ENCODE peak calls at places on chromosomes 6 and 20, in four cellular contexts. L is sigmoid colon, X is astrocyte of the spinal cord, U is astrocyte of the cerebellum. R is an unnamed sample.

GRCh38 chr20:16904751-16905150 is 156.6 kb downstream of the OTOR start:
- DNase-seq in L (no peak), U (no peak), X (no peak), R (no peak)

GRCh38 chr6:54981647-54982046 is 135.1 kb downstream of the FAM83B start:
- DNase-seq in X (peak), L (no peak), U (peak), R (no peak)

GRCh38 chr6:38944655-38945279 is 103.8 kb upstream of the GLP1R start:
- DNase-seq in L (no peak), X (no peak), U (no peak), R (no peak)

GRCh38 chr20:11098888-11099287 is 425.1 kb upstream of the JAG1 start:
- DNase-seq in L (no peak), U (no peak), X (peak), R (no peak)

GRCh38 chr6:13523826-13524622 is 36.6 kb upstream of the GFOD1 start:
- DNase-seq in U (no peak), L (no peak), X (no peak), R (no peak)

GRCh38 chr6:167707686-167708500 is 118.8 kb upstream of the AFDN start:
- DNase-seq in L (no peak), U (no peak), X (no peak), R (no peak)

GRCh38 chr6:16345449-16346330 is 107.3 kb downstream of the GMPR start:
- DNase-seq in U (peak), L (peak), X (peak), R (no peak)

GRCh38 chr6:170080169-170080827 is 210.6 kb downstream of the DLL1 start:
- DNase-seq in X (no peak), U (no peak), L (peak), R (no peak)

GRCh38 chr6:17429381-17430061 is 36.1 kb downstream of the CAP2 start:
- DNase-seq in X (peak), U (no peak), L (no peak), R (no peak)

GRCh38 chr6:131156411-131156810 is 21.1 kb downstream of the AKAP7 start:
- DNase-seq in X (no peak), U (no peak), L (no peak), R (no peak)

GRCh38 chr6:41744236-41744787 is 2.9 kb downstream of the PGC start:
- DNase-seq in X (no peak), L (no peak), U (no peak), R (no peak)

GRCh38 chr6:47413752-47414516 is 63.7 kb upstream of the CD2AP start:
- DNase-seq in L (no peak), X (peak), U (peak), R (no peak)

GRCh38 chr6:128244751-128245405 is 275.5 kb downstream of the PTPRK start:
- DNase-seq in X (peak), L (no peak), U (no peak), R (no peak)

GRCh38 chr6:16694789-16695188 is 66.5 kb downstream of the ATXN1 start:
- DNase-seq in L (no peak), X (no peak), U (no peak), R (no peak)

GRCh38 chr6:70763754-70764153 is 96.1 kb downstream of the SMAP1 start:
- DNase-seq in X (no peak), L (no peak), U (no peak), R (peak)

GRCh38 chr6:134766497-134766896 is 183.4 kb downstream of the ALDH8A1 start:
- DNase-seq in X (no peak), L (no peak), U (no peak), R (no peak)

GRCh38 chr6:11667876-11668275 is 110.7 kb downstream of the ADTRP start:
- DNase-seq in X (no peak), L (no peak), U (no peak), R (no peak)

GRCh38 chr6:15672291-15672690 is 9.5 kb upstream of the DTNBP1 start:
- DNase-seq in L (no peak), U (no peak), X (no peak), R (no peak)

GRCh38 chr6:45419574-45420082 is 41.9 kb upstream of the SUPT3H start:
- DNase-seq in L (peak), X (peak), U (no peak), R (no peak)

GRCh38 chr6:157461000-157461915 is 80.3 kb downstream of the ZDHHC14 start:
- DNase-seq in L (no peak), U (peak), X (peak), R (peak)

GRCh38 chr6:169839029-169839481 is 87.6 kb downstream of the ERMARD start:
- DNase-seq in L (peak), U (no peak), X (no peak), R (no peak)

GRCh38 chr6:116221931-116222330 is 31.9 kb downstream of the TSPYL4 start:
- DNase-seq in X (no peak), U (no peak), L (no peak), R (no peak)

GRCh38 chr20:53227523-53227922 is 255.4 kb downstream of the TSHZ2 start:
- DNase-seq in U (no peak), X (no peak), L (no peak), R (no peak)

GRCh38 chr6:68235192-68235812 is 399.8 kb upstream of the ADGRB3 start:
- DNase-seq in U (no peak), X (peak), L (no peak), R (no peak)

GRCh38 chr20:56929606-56930005 is 300.5 kb downstream of the TFAP2C start:
- DNase-seq in L (peak), U (no peak), X (no peak), R (no peak)

GRCh38 chr6:124870611-124871201 is 91.5 kb upstream of the RNF217 start:
- DNase-seq in L (no peak), U (peak), X (peak), R (no peak)

GRCh38 chr20:11193241-11193640 is 519.4 kb upstream of the JAG1 start:
- DNase-seq in X (peak), U (no peak), L (no peak), R (no peak)

GRCh38 chr6:95294047-95294446 is 283.3 kb upstream of the MANEA start:
- DNase-seq in U (no peak), X (no peak), L (no peak), R (no peak)

GRCh38 chr6:132789398-132789780 is 9.0 kb downstream of the SLC18B1 start:
- DNase-seq in X (no peak), L (no peak), U (no peak), R (no peak)

GRCh38 chr6:117929501-117929900 is 22.4 kb downstream of the SLC35F1 start:
- DNase-seq in U (no peak), X (no peak), L (no peak), R (no peak)

GRCh38 chr6:111776236-111777189 is 96.7 kb downstream of the FYN start:
- DNase-seq in U (no peak), X (no peak), L (no peak), R (no peak)

GRCh38 chr6:315921-316752 is 23.9 kb downstream of the DUSP22 start:
- DNase-seq in U (no peak), L (peak), X (no peak), R (no peak)

GRCh38 chr6:107999341-107999740 is 41.3 kb upstream of the SEC63 start:
- DNase-seq in U (no peak), X (no peak), L (no peak), R (no peak)

GRCh38 chr6:31765910-31766794 is 3.7 kb downstream of the SAPCD1 start:
- DNase-seq in L (no peak), X (no peak), U (no peak), R (no peak)
- H3K4me3 ChIP-seq in L (peak), X (peak), U (peak), R (peak)

DNA sequence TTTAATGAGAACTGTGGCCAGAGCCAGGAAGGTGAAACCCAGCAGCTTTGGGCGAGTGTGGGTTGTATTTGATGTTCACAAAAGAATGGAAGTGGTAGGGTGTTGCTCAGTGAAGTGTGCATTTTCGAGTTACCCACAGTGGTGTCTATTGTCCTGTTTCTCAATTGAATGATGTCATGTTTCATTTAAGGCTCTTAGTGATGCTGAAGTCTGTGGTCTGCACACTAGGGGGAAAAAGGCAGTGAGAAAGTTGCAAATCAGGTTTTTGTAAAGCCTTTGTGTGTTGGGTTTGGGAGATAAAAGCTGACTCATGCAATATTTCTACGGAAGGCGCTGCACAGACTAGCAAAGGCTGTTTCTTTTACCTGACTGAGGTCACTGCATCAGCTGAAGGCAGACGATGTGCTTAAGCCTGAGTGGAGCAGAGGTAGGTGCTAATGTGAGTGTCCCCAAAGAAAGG is 121.1 kb downstream of the PLEKHG1 start:
- DNase-seq in L (no peak), U (peak), X (peak), R (peak)
- TF ChIP-seq CTCF in L (no peak), U (peak), X (no peak), R (no peak)

DNA sequence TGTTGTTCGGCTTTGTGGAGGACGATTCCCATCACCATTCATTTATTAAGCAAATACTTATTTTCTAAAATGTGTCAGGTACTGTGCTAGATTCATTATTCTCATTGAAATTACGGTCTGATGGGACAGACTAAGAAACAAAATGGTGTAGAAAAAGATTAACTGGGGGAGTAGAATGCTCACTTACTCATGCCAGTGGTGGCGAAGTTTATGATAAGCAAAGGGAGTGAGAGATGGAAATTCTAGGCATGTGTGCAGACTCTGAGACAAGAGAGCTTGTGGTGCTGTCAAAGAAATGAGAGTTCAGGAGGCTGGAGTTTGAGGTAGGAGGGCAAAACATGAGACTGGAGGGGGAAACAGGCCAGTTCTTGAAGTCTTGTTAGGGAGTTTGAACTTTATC is 896 bp downstream of the RPP21 start:
- DNase-seq in L (no peak), U (no peak), X (no peak), R (no peak)
- H3K4me3 ChIP-seq in L (peak), U (peak), X (peak), R (peak)

GRCh38 chr20:51174536-51174935 is 151.6 kb upstream of the KCNG1 start:
- DNase-seq in L (no peak), U (no peak), X (no peak), R (no peak)
- TF ChIP-seq CTCF in L (no peak), U (no peak), X (no peak), R (no peak)

GRCh38 chr6:138296786-138297185 is 78.5 kb upstream of the PBOV1 start:
- DNase-seq in X (no peak), L (no peak), U (no peak), R (no peak)
- H3K4me3 ChIP-seq in X (no peak), L (no peak), U (no peak), R (no peak)

DNA sequence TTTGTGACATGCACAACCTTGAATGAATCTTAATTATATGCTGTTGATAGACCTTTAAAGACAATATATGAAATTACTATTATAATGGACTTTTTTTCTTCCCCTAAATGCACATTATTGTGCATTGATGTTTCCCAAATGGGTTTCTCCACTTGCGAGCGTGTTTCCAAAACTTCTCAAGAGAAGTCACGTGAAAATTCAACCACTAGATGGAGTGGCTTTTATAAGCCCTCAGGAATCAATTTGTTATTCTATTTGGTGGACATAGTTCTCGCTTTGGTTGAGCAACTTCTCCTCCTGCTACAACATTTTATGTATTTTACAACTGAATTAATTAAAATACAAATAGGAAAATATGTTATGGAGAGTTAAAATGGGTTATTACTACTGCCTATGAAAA is 9.0 kb downstream of the CNR1 start:
- DNase-seq in X (no peak), U (no peak), L (no peak), R (no peak)
- TF ChIP-seq CTCF in X (peak), U (peak), L (no peak), R (peak)

GRCh38 chr20:33664762-33665144 is 2.0 kb upstream of the ACTL10 start:
- DNase-seq in L (no peak), X (no peak), U (no peak), R (no peak)

GRCh38 chr20:33662172-33662571 is at the start of gene C20orf144:
- DNase-seq in X (no peak), U (no peak), L (no peak), R (no peak)

GRCh38 chr20:33660685-33661058 is 1.5 kb upstream of the C20orf144 start:
- DNase-seq in L (no peak), U (no peak), X (no peak), R (no peak)

GRCh38 chr20:33664085-33664761 is 2.1 kb downstream of the C20orf144 start:
- DNase-seq in X (no peak), L (peak), U (no peak), R (no peak)

DNA sequence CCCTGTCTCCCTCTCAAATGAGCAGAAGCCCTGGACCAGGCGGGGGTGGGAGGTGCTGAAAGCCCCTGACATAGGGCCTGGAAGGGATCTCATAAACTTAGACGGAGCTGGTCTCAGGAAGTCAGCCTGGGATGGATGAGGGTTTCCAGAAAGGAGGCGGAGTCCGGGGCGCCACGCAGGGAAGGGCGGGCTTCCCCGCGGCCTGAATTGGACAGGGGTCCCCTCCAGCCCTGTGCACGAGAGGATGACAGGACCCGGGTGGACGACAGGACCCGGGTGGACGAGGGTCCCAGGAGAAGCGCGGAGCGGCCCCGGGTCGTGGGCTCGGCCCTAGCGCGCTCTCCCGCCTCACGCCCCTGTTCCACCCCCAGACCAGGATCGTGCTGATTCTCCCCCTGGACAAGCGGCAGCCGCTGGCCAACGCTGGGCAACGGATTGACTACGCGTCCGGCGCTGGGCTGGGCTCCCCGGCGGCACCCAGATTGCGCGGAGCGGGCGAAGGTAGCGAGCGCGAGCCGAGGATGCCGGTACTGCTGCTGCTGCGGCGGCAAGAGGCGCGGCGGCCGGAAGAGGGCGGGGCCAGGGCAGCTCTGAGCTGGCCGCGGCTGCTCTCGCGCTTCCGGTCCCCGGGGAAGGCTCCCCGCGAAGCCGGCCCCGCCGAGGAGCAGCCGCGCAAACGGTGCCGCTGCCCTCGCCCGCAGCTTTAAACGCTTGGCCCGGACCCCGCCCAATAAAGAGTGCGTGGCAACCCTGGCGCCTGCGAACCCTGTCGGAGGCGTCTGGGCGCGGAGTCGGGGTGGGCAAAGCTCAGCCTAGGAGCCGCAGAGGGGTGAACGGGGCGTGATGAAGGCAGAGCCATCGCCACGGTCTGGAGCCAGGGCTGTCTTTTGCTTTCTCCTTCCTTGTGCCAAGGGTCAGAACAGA is 1.3 kb downstream of the C20orf144 start:
- DNase-seq in U (no peak), X (peak), L (peak), R (no peak)
- H3K4me3 ChIP-seq in U (peak), X (peak), L (peak), R (peak)

GRCh38 chr20:23317081-23317480 is 33.5 kb upstream of the NXT1 start:
- DNase-seq in X (no peak), U (no peak), L (peak), R (no peak)

GRCh38 chr20:23318347-23318746 is 32.2 kb upstream of the NXT1 start:
- DNase-seq in L (peak), U (no peak), X (no peak), R (no peak)

GRCh38 chr20:23316626-23317025 is 34.0 kb upstream of the NXT1 start:
- DNase-seq in L (peak), U (no peak), X (no peak), R (no peak)

GRCh38 chr20:23325107-23325506 is 25.5 kb upstream of the NXT1 start:
- DNase-seq in U (no peak), L (no peak), X (peak), R (no peak)

DNA sequence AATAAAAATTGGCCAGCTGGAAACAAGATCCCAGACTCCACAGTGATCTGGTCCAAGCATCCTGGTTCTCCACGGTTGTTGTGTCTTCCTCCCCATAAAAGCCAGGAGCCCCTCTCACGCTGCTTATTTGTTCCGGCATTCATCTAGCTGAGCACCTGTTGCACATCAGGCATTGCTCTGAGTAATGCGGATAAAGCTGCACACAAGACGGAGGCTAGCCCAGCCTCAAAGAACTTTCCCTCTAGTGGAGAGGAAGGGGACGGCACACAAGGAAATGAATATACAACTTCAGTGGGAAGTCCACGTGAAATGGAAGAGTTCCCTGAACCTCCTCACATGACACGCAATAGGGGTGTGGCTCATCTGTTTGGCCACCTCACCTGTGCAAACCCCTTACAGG is 30.3 kb upstream of the NXT1 start:
- DNase-seq in L (no peak), U (no peak), X (no peak), R (no peak)
- TF ChIP-seq CTCF in L (peak), U (peak), X (peak), R (peak)

GRCh38 chr20:34547844-34548613 is 10.5 kb upstream of the MAP1LC3A start:
- DNase-seq in X (no peak), U (no peak), L (no peak), R (no peak)
- H3K4me3 ChIP-seq in X (no peak), U (no peak), L (no peak), R (no peak)

R was measured in epithelial cell of proximal tubule.